ENCODE peak calls at places on chromosomes 1 and 21, in seven cellular contexts. M, E, Y, P, N, V and H are unnamed samples.

GRCh38 chr1:147337040-147337439 is 94.6 kb downstream of the CHD1L start:
- DNase-seq in M (no peak), E (no peak), Y (no peak), P (no peak), N (no peak), V (no peak), H (no peak)

GRCh38 chr1:171869097-171869496 is 27.8 kb downstream of the DNM3 start:
- DNase-seq in M (no peak), E (no peak), Y (no peak), P (no peak), N (no peak), V (no peak), H (no peak)

GRCh38 chr1:121483961-121484424 is 299.2 kb downstream of the SRGAP2C start:
- DNase-seq in M (peak), E (no peak), Y (no peak), P (no peak), N (no peak), V (no peak), H (peak)

GRCh38 chr1:3911981-3912808 is 12.1 kb upstream of the C1orf174 start:
- DNase-seq in M (no peak), E (no peak), Y (no peak), P (no peak), N (no peak), V (no peak), H (no peak)

GRCh38 chr1:9280015-9280860 is 12.5 kb upstream of the SPSB1 start:
- DNase-seq in M (peak), E (no peak), Y (no peak), P (peak), N (no peak), V (peak), H (peak)

GRCh38 chr1:225677350-225678124 is 24.6 kb upstream of the ENAH start:
- DNase-seq in M (no peak), E (no peak), Y (no peak), P (no peak), N (no peak), V (no peak), H (no peak)

GRCh38 chr1:44684525-44684924 is 10.0 kb downstream of the ARMH1 start:
- DNase-seq in M (no peak), E (no peak), Y (no peak), P (no peak), N (peak), V (no peak), H (no peak)

GRCh38 chr1:179126338-179127060 is 44.6 kb downstream of the TOR3A start:
- DNase-seq in M (no peak), E (peak), Y (no peak), P (peak), N (no peak), V (no peak), H (no peak)

GRCh38 chr1:11501491-11501897 is 22.5 kb downstream of the DISP3 start:
- DNase-seq in M (no peak), E (no peak), Y (no peak), P (peak), N (no peak), V (no peak), H (no peak)

GRCh38 chr1:240242601-240243144 is 151.0 kb downstream of the FMN2 start:
- DNase-seq in M (peak), E (no peak), Y (no peak), P (no peak), N (no peak), V (no peak), H (no peak)

GRCh38 chr1:201025571-201026002 is 2.1 kb upstream of the KIF21B start:
- DNase-seq in M (peak), E (no peak), Y (no peak), P (no peak), N (no peak), V (peak), H (no peak)

GRCh38 chr21:31780944-31781343 is 49.0 kb upstream of the SCAF4 start:
- DNase-seq in M (peak), E (no peak), Y (no peak), P (no peak), N (no peak), V (no peak), H (no peak)

GRCh38 chr1:21935891-21936365 is 1.2 kb downstream of the HSPG2 start:
- DNase-seq in M (peak), E (peak), Y (no peak), P (no peak), N (no peak), V (no peak), H (peak)

GRCh38 chr1:156726549-156727226 is 1.6 kb upstream of the METTL25B start:
- DNase-seq in M (peak), E (peak), Y (no peak), P (no peak), N (no peak), V (peak), H (peak)

GRCh38 chr1:89605692-89606091 is 27.2 kb upstream of the LRRC8C start:
- DNase-seq in M (no peak), E (no peak), Y (no peak), P (no peak), N (no peak), V (no peak), H (no peak)

GRCh38 chr1:91792393-91793032 is 93.4 kb downstream of the TGFBR3 start:
- DNase-seq in M (no peak), E (no peak), Y (no peak), P (no peak), N (no peak), V (no peak), H (no peak)

GRCh38 chr1:232709339-232709738 is 79.4 kb upstream of the SIPA1L2 start:
- DNase-seq in M (no peak), E (no peak), Y (no peak), P (no peak), N (no peak), V (no peak), H (no peak)

GRCh38 chr21:41715649-41716321 is 51.1 kb downstream of the RIPK4 start:
- DNase-seq in M (peak), E (no peak), Y (no peak), P (no peak), N (no peak), V (no peak), H (no peak)

GRCh38 chr1:205693421-205693991 is 13.2 kb upstream of the SLC45A3 start:
- DNase-seq in M (no peak), E (no peak), Y (no peak), P (no peak), N (no peak), V (no peak), H (no peak)

GRCh38 chr1:63958556-63958955 is 184.7 kb downstream of the ROR1 start:
- DNase-seq in M (no peak), E (no peak), Y (no peak), P (no peak), N (no peak), V (no peak), H (no peak)

GRCh38 chr1:24412408-24412807 is 1.2 kb downstream of the STPG1 start:
- DNase-seq in M (no peak), E (no peak), Y (no peak), P (no peak), N (no peak), V (no peak), H (no peak)

GRCh38 chr1:6239950-6240768 is 3.8 kb upstream of the HES3 start:
- DNase-seq in M (no peak), E (no peak), Y (no peak), P (no peak), N (no peak), V (no peak), H (no peak)

GRCh38 chr1:7230121-7230895 is 445.1 kb downstream of the CAMTA1 start:
- DNase-seq in M (no peak), E (no peak), Y (no peak), P (no peak), N (no peak), V (no peak), H (no peak)

GRCh38 chr1:38135621-38136414 is 89.2 kb upstream of the POU3F1 start:
- DNase-seq in M (no peak), E (no peak), Y (no peak), P (no peak), N (no peak), V (no peak), H (no peak)

GRCh38 chr1:228781161-228781771 is 46.0 kb downstream of the RHOU start:
- DNase-seq in M (no peak), E (peak), Y (no peak), P (no peak), N (no peak), V (no peak), H (peak)

GRCh38 chr1:45730075-45730779 is 20.2 kb downstream of the IPP start:
- DNase-seq in M (no peak), E (peak), Y (no peak), P (no peak), N (no peak), V (no peak), H (no peak)

GRCh38 chr1:228471762-228472398 is 15.3 kb upstream of the RNF187 start:
- DNase-seq in M (peak), E (no peak), Y (no peak), P (no peak), N (no peak), V (peak), H (peak)

GRCh38 chr1:46005594-46005993 is 126.8 kb downstream of the PIK3R3 start:
- DNase-seq in M (no peak), E (no peak), Y (no peak), P (no peak), N (no peak), V (no peak), H (no peak)

GRCh38 chr1:54791880-54792522 is 9.1 kb downstream of the TTC22 start:
- DNase-seq in M (peak), E (no peak), Y (no peak), P (no peak), N (peak), V (peak), H (peak)

GRCh38 chr1:82806133-82806532 is 1005.4 kb downstream of the ADGRL2 start:
- DNase-seq in M (no peak), E (no peak), Y (no peak), P (no peak), N (no peak), V (no peak), H (no peak)

GRCh38 chr1:224880593-224881307 is 48.7 kb upstream of the DNAH14 start:
- DNase-seq in M (peak), E (no peak), Y (peak), P (no peak), N (no peak), V (no peak), H (no peak)

GRCh38 chr1:37764888-37765441 is at the start of gene EPHA10:
- DNase-seq in M (no peak), E (no peak), Y (peak), P (no peak), N (no peak), V (no peak), H (no peak)

GRCh38 chr21:42759594-42759927 is 106.1 kb downstream of the PDE9A start:
- DNase-seq in M (no peak), E (no peak), Y (no peak), P (no peak), N (no peak), V (no peak), H (no peak)

GRCh38 chr1:8191474-8191873 is 126.4 kb upstream of the SLC45A1 start:
- DNase-seq in M (no peak), E (no peak), Y (no peak), P (no peak), N (no peak), V (no peak), H (no peak)

GRCh38 chr21:34722684-34723300 is 54.0 kb downstream of the CLIC6 start:
- DNase-seq in M (no peak), E (no peak), Y (no peak), P (no peak), N (no peak), V (peak), H (peak)

GRCh38 chr1:39196244-39197215 is 8.0 kb upstream of the MACF1 start:
- DNase-seq in M (no peak), E (no peak), Y (no peak), P (no peak), N (no peak), V (peak), H (peak)

GRCh38 chr1:110890474-110891196 is 17.7 kb downstream of the CD53 start:
- DNase-seq in M (no peak), E (no peak), Y (no peak), P (no peak), N (no peak), V (peak), H (peak)

GRCh38 chr1:101267082-101267481 is 30.3 kb downstream of the S1PR1 start:
- DNase-seq in M (no peak), E (no peak), Y (no peak), P (no peak), N (no peak), V (no peak), H (no peak)

GRCh38 chr1:32111789-32112188 is 3.9 kb downstream of the KPNA6 start:
- DNase-seq in M (no peak), E (no peak), Y (no peak), P (no peak), N (no peak), V (peak), H (no peak)

GRCh38 chr1:32106663-32107273 is 1.1 kb upstream of the KPNA6 start:
- DNase-seq in M (no peak), E (no peak), Y (no peak), P (no peak), N (no peak), V (no peak), H (no peak)

GRCh38 chr1:32105338-32105737 is 2.5 kb upstream of the KPNA6 start:
- DNase-seq in M (no peak), E (no peak), Y (no peak), P (no peak), N (no peak), V (no peak), H (no peak)

GRCh38 chr1:32111040-32111628 is 3.3 kb downstream of the KPNA6 start:
- DNase-seq in M (no peak), E (no peak), Y (no peak), P (no peak), N (no peak), V (peak), H (no peak)

DNA sequence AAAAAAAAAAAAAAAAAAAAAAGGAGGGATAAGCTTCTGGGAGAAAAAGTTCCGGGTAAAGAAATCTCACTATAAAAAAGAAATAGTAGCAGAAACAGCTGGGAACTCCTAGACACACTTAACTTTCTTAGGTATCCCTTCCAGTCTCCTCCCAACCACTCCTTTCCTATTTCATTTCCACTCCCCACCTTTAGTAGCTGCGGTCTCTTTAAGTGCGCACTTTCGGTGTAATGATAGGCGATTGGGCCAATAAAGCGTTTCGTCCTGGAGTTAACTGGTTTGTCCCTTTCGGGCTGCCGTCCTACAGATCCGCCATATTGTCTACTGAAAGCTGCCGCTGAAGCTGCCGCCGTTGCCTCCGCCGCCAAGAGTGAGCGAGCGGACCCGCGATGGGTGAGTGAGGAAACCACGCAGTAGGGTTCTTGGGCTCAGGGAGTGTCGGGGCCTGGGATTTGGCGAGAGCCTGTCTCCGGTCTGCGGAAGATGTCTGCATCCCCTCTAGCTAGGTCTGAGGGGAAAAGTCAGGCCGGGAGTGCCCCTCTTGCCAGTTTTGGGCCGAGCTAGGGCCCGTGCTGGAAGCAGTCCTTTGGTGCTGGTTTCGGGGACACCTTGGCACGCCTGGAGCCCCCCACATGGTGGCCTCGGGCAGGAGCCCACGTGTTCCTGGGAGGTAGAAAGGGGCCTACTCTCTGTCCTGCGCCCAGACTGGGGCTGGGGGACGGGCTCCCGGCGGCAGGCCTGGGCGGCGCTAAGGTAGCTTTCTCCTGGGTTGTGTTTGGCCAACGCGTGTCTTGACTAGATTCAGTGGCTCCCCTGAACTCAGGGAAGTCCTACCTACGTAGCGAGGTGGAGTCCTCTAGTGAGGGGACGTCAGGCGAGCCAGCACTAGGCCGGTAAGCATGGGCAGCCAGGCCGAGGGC is at the start of gene KPNA6:
- DNase-seq in M (peak), E (peak), Y (peak), P (peak), N (peak), V (peak), H (peak)
- TF ChIP-seq POLR2A in M (peak), E (no peak), Y (peak), P (no peak), N (peak), V (peak), H (peak)

GRCh38 chr1:211831558-211832323 is 1.2 kb upstream of the LPGAT1 start:
- DNase-seq in M (no peak), E (no peak), Y (no peak), P (no peak), N (no peak), V (no peak), H (no peak)

GRCh38 chr1:211828584-211829342 is 1.8 kb downstream of the LPGAT1 start:
- DNase-seq in M (no peak), E (no peak), Y (no peak), P (no peak), N (no peak), V (no peak), H (no peak)

GRCh38 chr1:211830330-211831142 is at the start of gene LPGAT1:
- DNase-seq in M (peak), E (peak), Y (no peak), P (peak), N (peak), V (peak), H (peak)

GRCh38 chr1:211830055-211830329 is 571 bp downstream of the LPGAT1 start:
- DNase-seq in M (no peak), E (no peak), Y (no peak), P (no peak), N (no peak), V (no peak), H (no peak)

DNA sequence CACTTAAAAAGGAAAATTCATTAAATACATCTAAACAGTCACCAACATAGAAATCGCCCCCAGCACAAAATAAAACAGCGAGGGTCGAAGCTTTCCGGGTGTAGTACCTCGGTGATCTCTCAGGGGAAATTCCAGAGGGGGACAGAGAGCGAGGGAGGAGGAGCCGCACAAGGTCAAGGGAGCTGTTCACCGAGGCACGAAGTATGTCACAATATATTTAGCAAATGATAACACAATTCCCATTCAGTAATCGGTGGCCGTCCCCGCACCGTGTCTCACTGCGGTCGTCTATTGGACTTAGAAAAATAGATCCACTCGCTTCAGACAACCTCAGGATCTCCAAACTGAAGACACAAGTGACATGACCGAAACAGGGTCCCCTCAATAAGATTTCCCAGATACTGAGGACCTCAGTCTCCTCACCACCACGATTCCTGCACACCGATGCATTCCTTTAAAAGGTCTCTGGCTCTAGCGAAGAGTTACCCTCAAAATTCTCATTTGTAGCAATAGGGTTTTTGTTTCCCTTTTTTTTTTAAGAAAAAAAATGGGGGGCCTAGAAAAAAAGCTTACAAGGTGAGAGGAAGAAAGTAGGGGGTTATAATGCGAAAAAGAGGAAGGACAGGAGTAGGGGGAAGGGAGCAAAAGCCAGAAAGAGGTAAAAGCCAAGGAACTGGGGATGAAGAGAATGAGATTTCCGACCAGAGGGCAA is 1.1 kb downstream of the LPGAT1 start:
- DNase-seq in M (peak), E (no peak), Y (no peak), P (peak), N (no peak), V (peak), H (peak)
- TF ChIP-seq POLR2A in M (no peak), E (no peak), Y (no peak), P (no peak), N (no peak), V (no peak), H (no peak)

DNA sequence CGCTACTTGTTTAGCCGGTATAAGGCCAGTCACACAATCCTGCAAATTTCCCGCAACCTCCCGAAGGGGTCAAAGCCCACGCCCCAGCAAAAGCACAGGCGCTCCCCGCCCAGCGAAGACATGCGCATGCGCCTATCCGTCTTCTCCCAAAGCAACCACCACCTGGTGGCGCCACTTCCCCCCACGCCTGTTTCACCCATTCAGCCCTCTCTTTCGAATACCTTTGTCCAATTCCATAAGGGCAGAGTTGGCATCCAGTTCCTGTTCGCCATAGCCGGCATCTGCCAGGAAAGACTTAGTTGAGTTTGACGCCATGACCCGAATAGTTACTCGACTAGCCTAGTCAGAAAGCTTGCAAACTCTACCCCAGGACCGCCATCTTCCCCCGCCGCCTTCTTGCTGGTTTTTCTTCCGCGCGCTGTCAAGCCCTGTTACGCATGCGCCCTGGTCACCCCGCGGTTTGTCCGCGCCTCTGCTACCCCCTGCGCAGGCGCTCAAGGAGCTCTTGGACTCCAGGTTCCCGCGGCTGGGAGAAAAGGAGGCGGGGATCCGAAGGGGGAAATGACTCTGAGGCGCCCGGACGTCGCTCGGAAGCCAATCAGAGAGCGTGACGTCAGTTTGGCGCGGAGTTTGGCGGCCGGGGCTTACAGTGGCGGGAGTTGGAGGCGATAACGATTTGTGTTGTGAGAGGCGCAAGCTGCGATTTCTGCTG is at the start of the genes DTL and INTS7:
- DNase-seq in M (peak), E (peak), Y (peak), P (peak), N (peak), V (peak), H (peak)
- TF ChIP-seq POLR2A in M (peak), E (no peak), Y (peak), P (no peak), N (peak), V (peak), H (peak)

GRCh38 chr1:242318140-242318539 is 206.4 kb downstream of the PLD5 start:
- DNase-seq in M (no peak), E (no peak), Y (no peak), P (no peak), N (no peak), V (no peak), H (no peak)
- TF ChIP-seq POLR2A in M (no peak), E (no peak), Y (no peak), P (no peak), N (no peak), V (no peak), H (no peak)